ENCODE peak calls at places on chromosomes 13 and 19, in five cellular contexts. H, C, L, J and K are unnamed samples.
A peak's percentile ranks its signal among the peaks of the same experiment; 100 is the strongest.

GRCh38 chr13:62320129-62320724 is 904.6 kb upstream of the PCDH20 start:
- DNase-seq in H (no peak), C (no peak), L (peak; percentile 8), J (peak; percentile 93), K (peak; percentile 63)

GRCh38 chr13:51271528-51272070 is 49.4 kb downstream of the FAM124A start:
- DNase-seq in H (no peak), C (no peak), L (no peak), J (no peak), K (no peak)

GRCh38 chr13:21516806-21517205 is 57.7 kb upstream of the ZDHHC20 start:
- DNase-seq in H (no peak), C (no peak), L (no peak), J (no peak), K (no peak)

GRCh38 chr19:39160523-39160861 is 34.9 kb downstream of the PAK4 start:
- DNase-seq in H (no peak), C (no peak), L (peak; percentile 48), J (no peak), K (no peak)

GRCh38 chr19:45469835-45470146 is 2.0 kb downstream of the FOSB start:
- DNase-seq in H (no peak), C (peak; percentile 97), L (peak; percentile 93), J (no peak), K (peak; percentile 95)

GRCh38 chr13:25171517-25172302 is at the start of gene AMER2:
- DNase-seq in H (no peak), C (no peak), L (peak; percentile 54), J (peak; percentile 80), K (peak; percentile 37)

GRCh38 chr13:62162860-62163259 is 747.2 kb upstream of the PCDH20 start:
- DNase-seq in H (no peak), C (no peak), L (no peak), J (no peak), K (no peak)

GRCh38 chr19:15452111-15453047 is 2.6 kb upstream of the WIZ start:
- DNase-seq in H (no peak), C (peak; percentile 98), L (peak; percentile 91), J (peak; percentile 60), K (peak; percentile 99)

GRCh38 chr13:99698816-99699099 is 197.5 kb downstream of the TM9SF2 start:
- DNase-seq in H (no peak), C (no peak), L (no peak), J (peak; percentile 76), K (no peak)

GRCh38 chr19:44758596-44758995 is 10.1 kb downstream of the BCL3 start:
- DNase-seq in H (no peak), C (peak; percentile 27), L (no peak), J (no peak), K (peak; percentile 86)

GRCh38 chr19:7294571-7295212 is 478 bp upstream of the INSR start:
- DNase-seq in H (peak; percentile 16), C (peak; percentile 71), L (peak; percentile 88), J (peak; percentile 93), K (peak; percentile 56)